ENCODE peak calls at places on chromosomes 6 and 20, in five cellular contexts. K is IMR-90, R is spleen, H is cardiac muscle cell, N is gastrocnemius medialis. A is an unnamed sample.

GRCh38 chr6:7528565-7528964 is 12.9 kb upstream of the DSP start:
- DNase-seq in K (peak; percentile 96), R (no peak), H (no peak), N (no peak), A (no peak)

GRCh38 chr20:10710995-10711775 is 37.4 kb upstream of the JAG1 start:
- DNase-seq in K (peak; percentile 32), R (no peak), H (no peak), N (no peak), A (no peak)

GRCh38 chr6:3906191-3907019 is 57.2 kb downstream of the FAM50B start:
- DNase-seq in K (no peak), R (peak; percentile 57), H (peak; percentile 52), N (peak; percentile 94), A (no peak)

GRCh38 chr20:49045440-49046086 is 549 bp upstream of the CSE1L start:
- DNase-seq in K (peak; percentile 6), R (peak; percentile 90), H (peak; percentile 1), N (peak; percentile 33), A (no peak)

GRCh38 chr6:26243742-26244141 is 121.3 kb upstream of the BTN3A2 start:
- DNase-seq in K (no peak), R (no peak), H (no peak), N (no peak), A (no peak)

GRCh38 chr20:44728835-44729342 is 13.7 kb downstream of the CCN5 start:
- DNase-seq in K (peak; percentile 68), R (no peak), H (no peak), N (peak; percentile 95), A (no peak)

GRCh38 chr20:41110930-41111577 is 26.3 kb upstream of the PLCG1 start:
- DNase-seq in K (no peak), R (no peak), H (no peak), N (no peak), A (no peak)

GRCh38 chr6:159267165-159267564 is 98.0 kb downstream of the FNDC1 start:
- DNase-seq in K (no peak), R (no peak), H (peak; percentile 1), N (no peak), A (peak; percentile 14)

GRCh38 chr20:830011-830521 is 3.4 kb upstream of the FAM110A start:
- DNase-seq in K (peak; percentile 60), R (no peak), H (no peak), N (no peak), A (no peak)

GRCh38 chr6:99347804-99348203 is 1.7 kb downstream of the FAXC start:
- DNase-seq in K (no peak), R (no peak), H (no peak), N (no peak), A (no peak)

GRCh38 chr6:99348220-99348822 is 1.2 kb downstream of the FAXC start:
- DNase-seq in K (no peak), R (no peak), H (no peak), N (no peak), A (no peak)

GRCh38 chr6:99349620-99350141 is at the start of gene FAXC:
- DNase-seq in K (peak; percentile 14), R (no peak), H (peak; percentile 43), N (no peak), A (no peak)

GRCh38 chr6:99350573-99350972 is 1.1 kb upstream of the FAXC start:
- DNase-seq in K (no peak), R (no peak), H (no peak), N (no peak), A (no peak)

DNA sequence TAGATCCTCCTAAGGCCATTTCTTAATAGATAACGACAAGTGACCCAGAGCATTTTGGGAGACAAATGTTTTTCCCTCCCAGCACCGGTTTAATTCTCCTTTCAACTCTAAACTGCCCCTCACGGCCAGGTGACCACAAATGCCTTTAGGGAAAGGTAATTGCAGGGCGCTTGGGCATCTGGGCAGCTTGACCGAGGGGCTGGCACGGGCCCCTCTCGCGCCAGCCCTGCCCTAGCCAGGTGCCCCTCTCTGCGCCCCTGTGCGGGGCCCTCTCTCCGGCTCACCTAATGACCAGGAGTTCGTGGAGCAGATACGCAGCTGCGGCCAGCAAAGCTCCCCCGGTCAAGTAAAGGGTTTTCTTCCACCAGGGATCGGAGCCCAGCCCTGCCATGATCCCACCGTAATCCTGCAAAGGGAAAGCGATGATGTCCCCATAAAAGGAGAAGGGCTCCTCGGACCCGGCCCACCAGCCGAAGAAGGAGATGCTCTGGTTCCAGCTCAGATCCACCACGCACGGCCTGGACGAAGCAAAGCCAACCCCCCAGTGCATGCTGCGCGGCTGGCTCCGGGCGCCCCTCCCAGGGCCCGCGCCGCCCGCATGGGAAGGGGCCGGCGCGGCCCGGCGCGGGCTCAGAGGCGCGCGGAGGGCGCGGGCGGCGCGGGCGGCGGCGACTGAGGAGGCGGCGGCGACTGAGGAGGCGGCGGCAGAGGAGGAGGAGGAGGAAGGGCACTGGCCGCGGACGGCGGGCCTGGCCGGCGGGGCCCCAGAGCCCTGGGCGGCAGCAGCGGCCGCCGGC is 453 bp downstream of the FAXC start:
- DNase-seq in K (peak; percentile 3), R (no peak), H (peak; percentile 38), N (no peak), A (no peak)
- H3K27ac ChIP-seq in K (no peak overlapping the region), R (no peak overlapping the region), H (no peak overlapping the region), N (no peak overlapping the region), A (no peak overlapping the region)

GRCh38 chr6:79076881-79077641 is 993 bp downstream of the PHIP start:
- DNase-seq in K (peak; percentile 95), R (peak; percentile 97), H (peak; percentile 92), N (peak; percentile 93), A (peak; percentile 81)

GRCh38 chr6:79072640-79073181 is 5.3 kb downstream of the PHIP start:
- DNase-seq in K (no peak), R (no peak), H (no peak), N (no peak), A (no peak)

GRCh38 chr6:79076160-79076559 is 1.9 kb downstream of the PHIP start:
- DNase-seq in K (peak; percentile 5), R (no peak), H (no peak), N (no peak), A (no peak)

GRCh38 chr6:79071547-79071946 is 6.5 kb downstream of the PHIP start:
- DNase-seq in K (no peak), R (no peak), H (no peak), N (no peak), A (no peak)

DNA sequence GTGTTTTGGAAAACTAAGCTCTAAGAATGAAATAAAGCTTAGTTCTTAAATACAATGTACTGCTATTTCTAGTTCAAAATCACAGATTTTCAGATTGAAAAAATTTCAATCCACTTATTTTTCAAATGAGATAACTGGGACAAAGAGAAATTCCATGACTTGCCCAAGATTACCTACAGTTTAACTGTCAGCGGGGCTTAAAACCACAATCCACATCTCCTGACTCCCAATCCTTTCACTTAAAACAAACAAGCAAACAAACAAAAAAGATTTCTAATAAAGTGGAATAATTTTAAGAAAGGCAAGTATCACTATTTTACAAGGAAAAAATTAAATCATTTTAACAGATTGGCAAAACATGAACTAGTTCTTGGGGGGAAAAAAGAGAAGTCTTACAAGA is 4.2 kb downstream of the PHIP start:
- DNase-seq in K (no peak), R (no peak), H (no peak), N (no peak), A (no peak)
- H3K4me1 ChIP-seq in K (peaks cover 4% of the 10 kb centered on the region), R (peaks cover 82% of the 10 kb centered on the region), H (peaks cover 20% of the 10 kb centered on the region), N (peaks cover 46% of the 10 kb centered on the region), A (peaks cover 10% of the 10 kb centered on the region)

GRCh38 chr6:109443425-109443950 is 3.0 kb downstream of the SMPD2 start:
- DNase-seq in K (no peak), R (no peak), H (no peak), N (no peak), A (no peak)

GRCh38 chr6:109442393-109442924 is 1.9 kb downstream of the SMPD2 start:
- DNase-seq in K (no peak), R (no peak), H (no peak), N (no peak), A (no peak)

GRCh38 chr6:109441069-109441816 is 719 bp downstream of the SMPD2 start:
- DNase-seq in K (peak; percentile 47), R (peak; percentile 88), H (peak; percentile 70), N (peak; percentile 48), A (peak; percentile 34)

GRCh38 chr6:109445382-109445781 is 4.9 kb downstream of the SMPD2 start:
- DNase-seq in K (no peak), R (no peak), H (no peak), N (no peak), A (no peak)

GRCh38 chr6:109440325-109441068 is at the start of the genes PPIL6 and SMPD2:
- DNase-seq in K (peak; percentile 87), R (peak; percentile 97), H (peak; percentile 95), N (peak; percentile 85), A (peak; percentile 76)
- TF ChIP-seq CTCF in K (peak; percentile 46), R (peak; percentile 20), H (peak; percentile 34), N (peak; percentile 40), A (peak; percentile 26)

GRCh38 chr6:168959696-168960095 is 293.9 kb downstream of the THBS2 start:
- DNase-seq in K (no peak), R (no peak), H (no peak), N (no peak), A (no peak)

GRCh38 chr6:168964138-168964892 is 289.3 kb downstream of the THBS2 start:
- DNase-seq in K (no peak), R (peak; percentile 58), H (no peak), N (no peak), A (no peak)

GRCh38 chr6:168961257-168961656 is 292.4 kb downstream of the THBS2 start:
- DNase-seq in K (no peak), R (no peak), H (no peak), N (no peak), A (no peak)

GRCh38 chr6:168960557-168960956 is 293.1 kb downstream of the THBS2 start:
- DNase-seq in K (no peak), R (no peak), H (peak; percentile 32), N (peak; percentile 41), A (no peak)

DNA sequence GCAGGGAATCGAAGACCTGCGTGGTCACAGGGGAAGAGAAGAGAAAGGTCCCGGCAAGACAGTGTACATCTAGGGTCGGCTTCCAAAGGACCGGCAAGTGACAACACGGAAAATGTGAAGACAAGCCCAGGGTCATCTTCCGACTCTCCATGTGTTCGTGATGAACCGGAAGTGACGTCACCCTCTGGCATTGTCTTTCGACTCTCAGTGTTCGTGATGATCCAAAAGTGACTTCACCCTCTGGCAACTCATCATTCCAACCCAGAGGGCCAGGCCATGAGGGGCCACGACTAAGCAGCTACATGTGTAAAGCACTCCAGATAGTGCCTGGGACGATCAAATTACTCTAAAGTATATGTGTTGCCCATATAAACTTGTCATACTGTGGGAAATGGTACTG is 290.8 kb downstream of the THBS2 start:
- DNase-seq in K (no peak), R (no peak), H (no peak), N (peak; percentile 20), A (no peak)
- H3K27ac ChIP-seq in K (no peak overlapping the region), R (no peak overlapping the region), H (no peak overlapping the region), N (no peak overlapping the region), A (no peak overlapping the region)

GRCh38 chr20:56429496-56429895 is 17.4 kb downstream of the CASS4 start:
- DNase-seq in K (peak; percentile 94), R (no peak), H (no peak), N (no peak), A (no peak)

GRCh38 chr20:56429941-56430340 is 17.9 kb downstream of the CASS4 start:
- DNase-seq in K (no peak), R (no peak), H (no peak), N (no peak), A (no peak)

GRCh38 chr20:56431451-56431850 is 19.4 kb downstream of the CASS4 start:
- DNase-seq in K (no peak), R (no peak), H (no peak), N (no peak), A (no peak)

GRCh38 chr20:56430957-56431356 is 18.9 kb downstream of the CASS4 start:
- DNase-seq in K (no peak), R (no peak), H (no peak), N (no peak), A (no peak)

GRCh38 chr20:56430471-56430870 is 18.4 kb downstream of the CASS4 start:
- DNase-seq in K (no peak), R (no peak), H (no peak), N (no peak), A (no peak)
- H3K4me1 ChIP-seq in K (peaks cover 38% of the 10 kb centered on the region), R (peaks cover 80% of the 10 kb centered on the region), H (no peaks in the 10 kb centered on the region), N (no peaks in the 10 kb centered on the region), A (no peaks in the 10 kb centered on the region)